ENCODE peak calls at places on chromosomes 2 and 18, in six cellular contexts. Q is activated T-helper 1 cell treated with Interleukin-2 at 50 U/mL for 16 hours; G is activated CD4-positive, alpha-beta T cell treated with anti-CD3 and anti-CD28 coated beads, Interleukin-2, amount 50 U/mL, for 1 hour; I is SK-MEL-5; L is endodermal cell; M is choroid plexus epithelial cell. X is an unnamed sample.

GRCh38 chr2:166625670-166626069 is 131.6 kb upstream of the SCN7A start:
- DNase-seq in Q (no peak), G (no peak), I (no peak), L (no peak), M (no peak), X (no peak)

GRCh38 chr2:85539361-85540130 is 578 bp downstream of the MAT2A start:
- DNase-seq in Q (peak), G (peak), I (peak), L (peak), M (peak), X (peak)

GRCh38 chr18:43129946-43130523 is 14.6 kb upstream of the RIT2 start:
- DNase-seq in Q (no peak), G (no peak), I (no peak), L (no peak), M (peak), X (no peak)

GRCh38 chr18:44870631-44871502 is 190.2 kb downstream of the SETBP1 start:
- DNase-seq in Q (no peak), G (no peak), I (no peak), L (no peak), M (no peak), X (no peak)

GRCh38 chr2:1309507-1309906 is 103.8 kb upstream of the TPO start:
- DNase-seq in Q (no peak), G (no peak), I (no peak), L (no peak), M (no peak), X (peak)

GRCh38 chr2:63840081-63840784 is 1.5 kb upstream of the UGP2 start:
- DNase-seq in Q (no peak), G (no peak), I (no peak), L (no peak), M (peak), X (peak)

GRCh38 chr2:54454922-54455583 is 1.1 kb upstream of the SPTBN1 start:
- DNase-seq in Q (no peak), G (no peak), I (peak), L (no peak), M (no peak), X (peak)

GRCh38 chr2:3329491-3329890 is 48.1 kb downstream of the EIPR1 start:
- DNase-seq in Q (no peak), G (no peak), I (no peak), L (no peak), M (no peak), X (no peak)

GRCh38 chr18:63788447-63789096 is 13.4 kb downstream of the SERPINB7 start:
- DNase-seq in Q (no peak), G (peak), I (no peak), L (no peak), M (peak), X (no peak)

GRCh38 chr2:109612991-109613921 is 510 bp downstream of the SEPTIN10 start:
- DNase-seq in Q (no peak), G (no peak), I (peak), L (peak), M (peak), X (peak)

GRCh38 chr2:128263902-128264331 is 54.8 kb downstream of the HS6ST1 start:
- DNase-seq in Q (no peak), G (no peak), I (no peak), L (peak), M (no peak), X (no peak)

GRCh38 chr2:222284466-222284865 is 14.3 kb downstream of the PAX3 start:
- DNase-seq in Q (no peak), G (no peak), I (no peak), L (peak), M (no peak), X (no peak)

GRCh38 chr18:57004366-57005121 is 142.3 kb upstream of the BOD1L2 start:
- DNase-seq in Q (no peak), G (no peak), I (peak), L (no peak), M (peak), X (no peak)

GRCh38 chr2:112606567-112606966 is 22.2 kb downstream of the CHCHD5 start:
- DNase-seq in Q (no peak), G (no peak), I (no peak), L (no peak), M (no peak), X (no peak)

GRCh38 chr2:241894056-241894641 is 24.6 kb downstream of the RTP5 start:
- DNase-seq in Q (no peak), G (no peak), I (no peak), L (peak), M (no peak), X (no peak)

GRCh38 chr18:42559292-42559691 is 556.2 kb downstream of the RIT2 start:
- DNase-seq in Q (no peak), G (no peak), I (no peak), L (peak), M (no peak), X (no peak)

GRCh38 chr2:240250985-240251847 is 110.8 kb upstream of the OTOS start:
- DNase-seq in Q (no peak), G (no peak), I (peak), L (peak), M (peak), X (peak)

GRCh38 chr18:657998-658946 is 819 bp downstream of the TYMS start:
- DNase-seq in Q (no peak), G (peak), I (peak), L (peak), M (peak), X (peak)

X was measured in GM23338.